ENCODE peak calls at places on chromosomes 12 and 14, in six cellular contexts. One of them, this sample, is unnamed.

GRCh38 chr12:48358937-48359509 is 8.3 kb upstream of the ZNF641 start:
- DNase-seq in neural progenitor cell: no peak
- DNase-seq in breast epithelium: no peak
- DNase-seq in Peyer's patch: peak
- DNase-seq in A549: no peak
- DNase-seq in fibroblast of lung: no peak
- DNase-seq in this sample: peak

GRCh38 chr12:90618606-90619005 is 336.4 kb downstream of the CCER1 start:
- DNase-seq in neural progenitor cell: no peak
- DNase-seq in breast epithelium: no peak
- DNase-seq in Peyer's patch: no peak
- DNase-seq in A549: no peak
- DNase-seq in fibroblast of lung: no peak
- DNase-seq in this sample: no peak

GRCh38 chr12:69698769-69699540 is at the start of gene BEST3:
- DNase-seq in neural progenitor cell: no peak
- DNase-seq in breast epithelium: no peak
- DNase-seq in Peyer's patch: no peak
- DNase-seq in A549: no peak
- DNase-seq in fibroblast of lung: no peak
- DNase-seq in this sample: no peak

GRCh38 chr12:114913871-114914801 is 230.2 kb upstream of the TBX3 start:
- DNase-seq in neural progenitor cell: peak
- DNase-seq in breast epithelium: no peak
- DNase-seq in Peyer's patch: peak
- DNase-seq in A549: peak
- DNase-seq in fibroblast of lung: peak
- DNase-seq in this sample: peak

GRCh38 chr14:92960706-92961566 is 38.0 kb downstream of the CHGA start:
- DNase-seq in neural progenitor cell: no peak
- DNase-seq in breast epithelium: no peak
- DNase-seq in Peyer's patch: no peak
- DNase-seq in A549: peak
- DNase-seq in fibroblast of lung: peak
- DNase-seq in this sample: no peak

GRCh38 chr14:64983439-64984310 is 3.0 kb upstream of the FNTB start:
- DNase-seq in neural progenitor cell: peak
- DNase-seq in breast epithelium: no peak
- DNase-seq in Peyer's patch: no peak
- DNase-seq in A549: peak
- DNase-seq in fibroblast of lung: peak
- DNase-seq in this sample: peak

GRCh38 chr12:90090929-90091651 is 382.5 kb upstream of the ATP2B1 start:
- DNase-seq in neural progenitor cell: peak
- DNase-seq in breast epithelium: no peak
- DNase-seq in Peyer's patch: peak
- DNase-seq in A549: peak
- DNase-seq in fibroblast of lung: peak
- DNase-seq in this sample: peak

GRCh38 chr12:54251667-54252284 is 28.1 kb downstream of the CBX5 start:
- DNase-seq in neural progenitor cell: peak
- DNase-seq in breast epithelium: no peak
- DNase-seq in Peyer's patch: no peak
- DNase-seq in A549: peak
- DNase-seq in fibroblast of lung: peak
- DNase-seq in this sample: peak

GRCh38 chr14:57244103-57244502 is 24.6 kb downstream of the EXOC5 start:
- DNase-seq in neural progenitor cell: no peak
- DNase-seq in breast epithelium: no peak
- DNase-seq in Peyer's patch: no peak
- DNase-seq in A549: no peak
- DNase-seq in fibroblast of lung: peak
- DNase-seq in this sample: no peak

GRCh38 chr12:93344876-93345275 is 32.8 kb upstream of the NUDT4 start:
- DNase-seq in neural progenitor cell: no peak
- DNase-seq in breast epithelium: no peak
- DNase-seq in Peyer's patch: no peak
- DNase-seq in A549: no peak
- DNase-seq in fibroblast of lung: peak
- DNase-seq in this sample: no peak

GRCh38 chr12:118544569-118544968 is 168.2 kb downstream of the SUDS3 start:
- DNase-seq in neural progenitor cell: no peak
- DNase-seq in breast epithelium: no peak
- DNase-seq in Peyer's patch: no peak
- DNase-seq in A549: no peak
- DNase-seq in fibroblast of lung: no peak
- DNase-seq in this sample: no peak

GRCh38 chr12:118330421-118331018 is 42.2 kb downstream of the TAOK3 start:
- DNase-seq in neural progenitor cell: no peak
- DNase-seq in breast epithelium: no peak
- DNase-seq in Peyer's patch: no peak
- DNase-seq in A549: no peak
- DNase-seq in fibroblast of lung: peak
- DNase-seq in this sample: peak

GRCh38 chr14:100148837-100149731 is 10.4 kb downstream of the DEGS2 start:
- DNase-seq in neural progenitor cell: no peak
- DNase-seq in breast epithelium: no peak
- DNase-seq in Peyer's patch: no peak
- DNase-seq in A549: no peak
- DNase-seq in fibroblast of lung: no peak
- DNase-seq in this sample: no peak
- H3K27ac ChIP-seq in neural progenitor cell: no peak
- H3K27ac ChIP-seq in breast epithelium: no peak
- H3K27ac ChIP-seq in Peyer's patch: peak
- H3K27ac ChIP-seq in A549: no peak
- H3K27ac ChIP-seq in fibroblast of lung: no peak
- H3K27ac ChIP-seq in this sample: peak

DNA sequence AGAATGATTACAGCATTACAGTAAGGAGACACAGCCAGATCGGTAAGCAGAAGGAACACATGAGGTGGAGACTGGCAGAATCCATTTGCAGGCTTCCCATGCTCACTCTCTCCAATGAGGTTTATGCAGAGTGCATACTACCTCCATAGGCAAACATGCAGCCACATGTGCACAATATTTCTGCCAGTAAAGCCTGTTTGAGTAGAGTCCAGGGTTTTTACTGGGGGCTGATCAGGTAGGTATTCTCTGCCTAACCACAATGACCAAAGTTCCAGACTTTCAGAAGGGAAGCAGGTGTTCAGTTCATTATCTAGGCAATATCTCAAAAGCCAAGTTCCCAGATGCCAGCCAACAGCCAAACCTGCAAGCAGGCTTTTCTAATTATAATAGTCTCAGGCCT is 31.1 kb downstream of the INTS13 start:
- DNase-seq in neural progenitor cell: no peak
- DNase-seq in breast epithelium: no peak
- DNase-seq in Peyer's patch: no peak
- DNase-seq in A549: no peak
- DNase-seq in fibroblast of lung: no peak
- DNase-seq in this sample: peak
- H3K27ac ChIP-seq in neural progenitor cell: no peak
- H3K27ac ChIP-seq in breast epithelium: no peak
- H3K27ac ChIP-seq in Peyer's patch: no peak
- H3K27ac ChIP-seq in A549: no peak
- H3K27ac ChIP-seq in fibroblast of lung: no peak
- H3K27ac ChIP-seq in this sample: no peak

GRCh38 chr12:62834971-62835547 is 99.9 kb downstream of the PPM1H start:
- DNase-seq in neural progenitor cell: no peak
- DNase-seq in breast epithelium: no peak
- DNase-seq in Peyer's patch: no peak
- DNase-seq in A549: no peak
- DNase-seq in fibroblast of lung: peak
- DNase-seq in this sample: no peak
- H3K27ac ChIP-seq in neural progenitor cell: no peak
- H3K27ac ChIP-seq in breast epithelium: no peak
- H3K27ac ChIP-seq in Peyer's patch: no peak
- H3K27ac ChIP-seq in A549: peak
- H3K27ac ChIP-seq in fibroblast of lung: no peak
- H3K27ac ChIP-seq in this sample: no peak

GRCh38 chr14:67636361-67636919 is 16.7 kb downstream of the ARG2 start:
- DNase-seq in neural progenitor cell: no peak
- DNase-seq in breast epithelium: no peak
- DNase-seq in Peyer's patch: peak
- DNase-seq in A549: no peak
- DNase-seq in fibroblast of lung: no peak
- DNase-seq in this sample: peak
- H3K27ac ChIP-seq in neural progenitor cell: no peak
- H3K27ac ChIP-seq in breast epithelium: no peak
- H3K27ac ChIP-seq in Peyer's patch: peak
- H3K27ac ChIP-seq in A549: no peak
- H3K27ac ChIP-seq in fibroblast of lung: no peak
- H3K27ac ChIP-seq in this sample: peak

DNA sequence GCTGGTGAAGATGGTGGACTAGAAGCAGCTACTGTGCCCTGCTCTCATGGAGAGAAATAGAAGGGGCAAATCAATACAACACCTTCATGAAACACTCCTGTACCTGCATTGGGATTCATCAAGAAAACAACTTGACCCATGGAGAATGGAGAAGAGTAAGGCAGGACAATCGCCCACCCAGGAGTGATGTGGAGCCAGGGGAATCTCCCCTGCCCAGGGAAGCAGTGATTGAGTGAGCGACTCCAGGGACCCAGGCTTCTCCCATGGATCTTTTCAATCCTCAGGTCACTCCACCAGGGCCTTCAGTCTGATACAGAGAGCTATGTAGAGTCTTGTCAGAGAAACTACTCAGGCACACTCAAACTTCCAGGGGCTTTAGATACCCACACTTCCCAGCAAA is 161.9 kb upstream of the DYRK2 start:
- DNase-seq in neural progenitor cell: no peak
- DNase-seq in breast epithelium: no peak
- DNase-seq in Peyer's patch: no peak
- DNase-seq in A549: no peak
- DNase-seq in fibroblast of lung: no peak
- DNase-seq in this sample: no peak
- H3K27ac ChIP-seq in neural progenitor cell: no peak
- H3K27ac ChIP-seq in breast epithelium: no peak
- H3K27ac ChIP-seq in Peyer's patch: no peak
- H3K27ac ChIP-seq in A549: no peak
- H3K27ac ChIP-seq in fibroblast of lung: no peak
- H3K27ac ChIP-seq in this sample: no peak

GRCh38 chr14:66237701-66238100 is 248.5 kb upstream of the CCDC196 start:
- DNase-seq in neural progenitor cell: no peak
- DNase-seq in breast epithelium: no peak
- DNase-seq in Peyer's patch: no peak
- DNase-seq in A549: no peak
- DNase-seq in fibroblast of lung: no peak
- DNase-seq in this sample: no peak

GRCh38 chr14:66234411-66234810 is 251.8 kb upstream of the CCDC196 start:
- DNase-seq in neural progenitor cell: no peak
- DNase-seq in breast epithelium: no peak
- DNase-seq in Peyer's patch: no peak
- DNase-seq in A549: no peak
- DNase-seq in fibroblast of lung: no peak
- DNase-seq in this sample: no peak

GRCh38 chr14:66233571-66233970 is 252.6 kb upstream of the CCDC196 start:
- DNase-seq in neural progenitor cell: no peak
- DNase-seq in breast epithelium: no peak
- DNase-seq in Peyer's patch: no peak
- DNase-seq in A549: no peak
- DNase-seq in fibroblast of lung: no peak
- DNase-seq in this sample: no peak

GRCh38 chr14:66228267-66228970 is 257.8 kb upstream of the CCDC196 start:
- DNase-seq in neural progenitor cell: no peak
- DNase-seq in breast epithelium: no peak
- DNase-seq in Peyer's patch: no peak
- DNase-seq in A549: no peak
- DNase-seq in fibroblast of lung: peak
- DNase-seq in this sample: no peak

DNA sequence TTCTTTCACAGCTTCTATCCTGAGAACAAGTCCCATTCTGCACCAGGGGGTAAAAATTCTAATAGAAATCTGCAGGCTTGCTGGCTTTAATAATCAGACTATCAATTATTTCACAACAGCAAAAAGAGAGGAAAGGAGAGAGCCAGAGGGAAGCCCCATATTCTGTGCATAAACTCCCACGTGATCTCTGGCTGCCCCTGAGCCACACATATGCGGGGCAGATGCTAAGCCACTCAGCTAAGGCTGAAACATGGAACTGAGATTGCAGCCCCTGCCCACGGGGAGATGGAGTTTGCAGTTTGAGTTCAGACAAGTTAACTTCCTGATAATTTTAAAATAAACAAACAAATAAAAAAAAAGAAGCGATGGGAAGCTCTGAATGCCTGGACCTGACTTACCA is 254.3 kb upstream of the CCDC196 start:
- DNase-seq in neural progenitor cell: no peak
- DNase-seq in breast epithelium: no peak
- DNase-seq in Peyer's patch: no peak
- DNase-seq in A549: no peak
- DNase-seq in fibroblast of lung: no peak
- DNase-seq in this sample: no peak
- H3K27ac ChIP-seq in neural progenitor cell: no peak
- H3K27ac ChIP-seq in breast epithelium: no peak
- H3K27ac ChIP-seq in Peyer's patch: no peak
- H3K27ac ChIP-seq in A549: no peak
- H3K27ac ChIP-seq in fibroblast of lung: no peak
- H3K27ac ChIP-seq in this sample: no peak

GRCh38 chr14:71591929-71592328 is 340.3 kb upstream of the RGS6 start:
- DNase-seq in neural progenitor cell: no peak
- DNase-seq in breast epithelium: no peak
- DNase-seq in Peyer's patch: no peak
- DNase-seq in A549: no peak
- DNase-seq in fibroblast of lung: peak
- DNase-seq in this sample: peak
- H3K27ac ChIP-seq in neural progenitor cell: no peak
- H3K27ac ChIP-seq in breast epithelium: no peak
- H3K27ac ChIP-seq in Peyer's patch: no peak
- H3K27ac ChIP-seq in A549: no peak
- H3K27ac ChIP-seq in fibroblast of lung: no peak
- H3K27ac ChIP-seq in this sample: no peak

GRCh38 chr12:110874781-110875180 is 28.0 kb downstream of the CCDC63 start:
- DNase-seq in neural progenitor cell: no peak
- DNase-seq in breast epithelium: no peak
- DNase-seq in Peyer's patch: no peak
- DNase-seq in A549: no peak
- DNase-seq in fibroblast of lung: peak
- DNase-seq in this sample: no peak
- H3K27ac ChIP-seq in neural progenitor cell: no peak
- H3K27ac ChIP-seq in breast epithelium: no peak
- H3K27ac ChIP-seq in Peyer's patch: no peak
- H3K27ac ChIP-seq in A549: no peak
- H3K27ac ChIP-seq in fibroblast of lung: no peak
- H3K27ac ChIP-seq in this sample: no peak

GRCh38 chr14:53214384-53214783 is 61.3 kb upstream of the DDHD1 start:
- DNase-seq in neural progenitor cell: peak
- DNase-seq in breast epithelium: no peak
- DNase-seq in Peyer's patch: no peak
- DNase-seq in A549: no peak
- DNase-seq in fibroblast of lung: no peak
- DNase-seq in this sample: no peak

GRCh38 chr14:53215101-53215500 is 62.0 kb upstream of the DDHD1 start:
- DNase-seq in neural progenitor cell: no peak
- DNase-seq in breast epithelium: no peak
- DNase-seq in Peyer's patch: no peak
- DNase-seq in A549: no peak
- DNase-seq in fibroblast of lung: no peak
- DNase-seq in this sample: no peak

GRCh38 chr14:53218161-53218560 is 65.0 kb upstream of the DDHD1 start:
- DNase-seq in neural progenitor cell: no peak
- DNase-seq in breast epithelium: no peak
- DNase-seq in Peyer's patch: no peak
- DNase-seq in A549: no peak
- DNase-seq in fibroblast of lung: no peak
- DNase-seq in this sample: no peak

GRCh38 chr14:53217283-53217994 is 64.3 kb upstream of the DDHD1 start:
- DNase-seq in neural progenitor cell: peak
- DNase-seq in breast epithelium: peak
- DNase-seq in Peyer's patch: peak
- DNase-seq in A549: peak
- DNase-seq in fibroblast of lung: peak
- DNase-seq in this sample: peak
- H3K27ac ChIP-seq in neural progenitor cell: no peak
- H3K27ac ChIP-seq in breast epithelium: peak
- H3K27ac ChIP-seq in Peyer's patch: peak
- H3K27ac ChIP-seq in A549: peak
- H3K27ac ChIP-seq in fibroblast of lung: no peak
- H3K27ac ChIP-seq in this sample: no peak

This sample was measured in small intestine.